ENCODE peak calls at places on chromosomes 1 and 21, in nine cellular contexts. One of them, this sample, is unnamed.

GRCh38 chr1:18012686-18013085 is 94.9 kb upstream of the IGSF21 start:
- DNase-seq in kidney tubule cell: no peak
- DNase-seq in substantia nigra: no peak
- DNase-seq in MCF 10A: no peak
- DNase-seq in CD8-positive, alpha-beta T cell: no peak
- DNase-seq in GDM1: no peak
- DNase-seq in HT1080: no peak
- DNase-seq in endothelial cell: no peak
- DNase-seq in activated naive CD4-positive, alpha-beta T cell treated with anti-CD3 and anti-CD28 coated beads, Interleukin-2, amount 10 ng/mL, durations not matched to agents 7 days and 5 days: no peak
- DNase-seq in this sample: no peak

GRCh38 chr1:169858467-169858866 is 35.2 kb downstream of the SCYL3 start:
- DNase-seq in kidney tubule cell: peak
- DNase-seq in substantia nigra: no peak
- DNase-seq in MCF 10A: no peak
- DNase-seq in CD8-positive, alpha-beta T cell: no peak
- DNase-seq in GDM1: no peak
- DNase-seq in HT1080: no peak
- DNase-seq in endothelial cell: no peak
- DNase-seq in activated naive CD4-positive, alpha-beta T cell treated with anti-CD3 and anti-CD28 coated beads, Interleukin-2, amount 10 ng/mL, durations not matched to agents 7 days and 5 days: no peak
- DNase-seq in this sample: no peak

GRCh38 chr1:51679435-51679834 is 62.5 kb downstream of the OSBPL9 start:
- DNase-seq in kidney tubule cell: peak
- DNase-seq in substantia nigra: no peak
- DNase-seq in MCF 10A: peak
- DNase-seq in CD8-positive, alpha-beta T cell: no peak
- DNase-seq in GDM1: no peak
- DNase-seq in HT1080: peak
- DNase-seq in endothelial cell: no peak
- DNase-seq in activated naive CD4-positive, alpha-beta T cell treated with anti-CD3 and anti-CD28 coated beads, Interleukin-2, amount 10 ng/mL, durations not matched to agents 7 days and 5 days: no peak
- DNase-seq in this sample: no peak

GRCh38 chr21:36964832-36965719 is 1.4 kb downstream of the HLCS start:
- DNase-seq in kidney tubule cell: peak
- DNase-seq in substantia nigra: no peak
- DNase-seq in MCF 10A: no peak
- DNase-seq in CD8-positive, alpha-beta T cell: no peak
- DNase-seq in GDM1: no peak
- DNase-seq in HT1080: no peak
- DNase-seq in endothelial cell: no peak
- DNase-seq in activated naive CD4-positive, alpha-beta T cell treated with anti-CD3 and anti-CD28 coated beads, Interleukin-2, amount 10 ng/mL, durations not matched to agents 7 days and 5 days: no peak
- DNase-seq in this sample: no peak

GRCh38 chr1:89365206-89365605 is 1.3 kb downstream of the GBP6 start:
- DNase-seq in kidney tubule cell: no peak
- DNase-seq in substantia nigra: no peak
- DNase-seq in MCF 10A: no peak
- DNase-seq in CD8-positive, alpha-beta T cell: no peak
- DNase-seq in GDM1: no peak
- DNase-seq in HT1080: no peak
- DNase-seq in endothelial cell: no peak
- DNase-seq in activated naive CD4-positive, alpha-beta T cell treated with anti-CD3 and anti-CD28 coated beads, Interleukin-2, amount 10 ng/mL, durations not matched to agents 7 days and 5 days: no peak
- DNase-seq in this sample: no peak

GRCh38 chr1:54122131-54122751 is 30.6 kb downstream of the CDCP2 start:
- DNase-seq in kidney tubule cell: no peak
- DNase-seq in substantia nigra: no peak
- DNase-seq in MCF 10A: no peak
- DNase-seq in CD8-positive, alpha-beta T cell: no peak
- DNase-seq in GDM1: no peak
- DNase-seq in HT1080: no peak
- DNase-seq in endothelial cell: no peak
- DNase-seq in activated naive CD4-positive, alpha-beta T cell treated with anti-CD3 and anti-CD28 coated beads, Interleukin-2, amount 10 ng/mL, durations not matched to agents 7 days and 5 days: no peak
- DNase-seq in this sample: peak

GRCh38 chr1:229691362-229691761 is 65.3 kb downstream of the URB2 start:
- DNase-seq in kidney tubule cell: no peak
- DNase-seq in substantia nigra: no peak
- DNase-seq in MCF 10A: no peak
- DNase-seq in CD8-positive, alpha-beta T cell: no peak
- DNase-seq in GDM1: peak
- DNase-seq in HT1080: no peak
- DNase-seq in endothelial cell: no peak
- DNase-seq in activated naive CD4-positive, alpha-beta T cell treated with anti-CD3 and anti-CD28 coated beads, Interleukin-2, amount 10 ng/mL, durations not matched to agents 7 days and 5 days: no peak
- DNase-seq in this sample: no peak

GRCh38 chr21:34073749-34074282 is 438 bp downstream of the MRPS6 start:
- DNase-seq in kidney tubule cell: peak
- DNase-seq in substantia nigra: no peak
- DNase-seq in MCF 10A: peak
- DNase-seq in CD8-positive, alpha-beta T cell: no peak
- DNase-seq in GDM1: peak
- DNase-seq in HT1080: no peak
- DNase-seq in endothelial cell: peak
- DNase-seq in activated naive CD4-positive, alpha-beta T cell treated with anti-CD3 and anti-CD28 coated beads, Interleukin-2, amount 10 ng/mL, durations not matched to agents 7 days and 5 days: peak
- DNase-seq in this sample: peak

GRCh38 chr1:17831619-17832018 is 76.5 kb downstream of the ACTL8 start:
- DNase-seq in kidney tubule cell: peak
- DNase-seq in substantia nigra: no peak
- DNase-seq in MCF 10A: peak
- DNase-seq in CD8-positive, alpha-beta T cell: no peak
- DNase-seq in GDM1: no peak
- DNase-seq in HT1080: peak
- DNase-seq in endothelial cell: peak
- DNase-seq in activated naive CD4-positive, alpha-beta T cell treated with anti-CD3 and anti-CD28 coated beads, Interleukin-2, amount 10 ng/mL, durations not matched to agents 7 days and 5 days: peak
- DNase-seq in this sample: peak

GRCh38 chr1:64459743-64460142 is 10.2 kb upstream of the CACHD1 start:
- DNase-seq in kidney tubule cell: peak
- DNase-seq in substantia nigra: no peak
- DNase-seq in MCF 10A: no peak
- DNase-seq in CD8-positive, alpha-beta T cell: no peak
- DNase-seq in GDM1: no peak
- DNase-seq in HT1080: peak
- DNase-seq in endothelial cell: no peak
- DNase-seq in activated naive CD4-positive, alpha-beta T cell treated with anti-CD3 and anti-CD28 coated beads, Interleukin-2, amount 10 ng/mL, durations not matched to agents 7 days and 5 days: no peak
- DNase-seq in this sample: no peak

GRCh38 chr1:43565600-43566360 is 35.1 kb downstream of the PTPRF start:
- DNase-seq in kidney tubule cell: peak
- DNase-seq in substantia nigra: no peak
- DNase-seq in MCF 10A: no peak
- DNase-seq in CD8-positive, alpha-beta T cell: peak
- DNase-seq in GDM1: no peak
- DNase-seq in HT1080: no peak
- DNase-seq in endothelial cell: peak
- DNase-seq in activated naive CD4-positive, alpha-beta T cell treated with anti-CD3 and anti-CD28 coated beads, Interleukin-2, amount 10 ng/mL, durations not matched to agents 7 days and 5 days: peak
- DNase-seq in this sample: peak

This sample was measured in H7.